ENCODE peak calls at places on chromosomes 1 and 21, in eight cellular contexts. E is adrenal gland, Q is IMR-90, L is sigmoid colon, N is upper lobe of left lung, U is ovary, F is uterus, J is GM12892. S is an unnamed sample.

GRCh38 chr1:72282690-72283203 is 408 bp upstream of the NEGR1 start:
- DNase-seq in F (peak; percentile 83), E (peak; percentile 73), J (no peak), N (peak; percentile 96), U (peak; percentile 90), Q (peak; percentile 89), L (peak; percentile 96), S (peak; percentile 73)

GRCh38 chr21:42768324-42769121 is 110.8 kb downstream of the WDR4 start:
- DNase-seq in E (no peak), Q (no peak), U (no peak), J (no peak), F (no peak), N (no peak), L (no peak), S (no peak)

GRCh38 chr1:236204656-236205055 is 62.3 kb downstream of the GPR137B start:
- DNase-seq in Q (peak; percentile 30), E (no peak), F (no peak), J (no peak), L (no peak), N (no peak), U (no peak), S (no peak)

GRCh38 chr1:196372896-196373536 is 235.2 kb downstream of the KCNT2 start:
- DNase-seq in U (no peak), N (no peak), Q (peak; percentile 47), L (no peak), F (no peak), E (no peak), J (no peak), S (peak; percentile 55)

GRCh38 chr1:32404956-32405355 is 10.7 kb upstream of the BSDC1 start:
- DNase-seq in L (no peak), Q (peak; percentile 66), E (no peak), J (no peak), F (no peak), N (no peak), U (no peak), S (no peak)

GRCh38 chr1:212691561-212692071 is 8.0 kb downstream of the BATF3 start:
- DNase-seq in J (no peak), N (no peak), F (no peak), U (no peak), E (no peak), L (no peak), Q (no peak), S (no peak)

GRCh38 chr1:117534995-117535467 is 70.8 kb upstream of the TENT5C start:
- DNase-seq in N (no peak), E (peak; percentile 30), L (no peak), U (peak; percentile 41), F (peak; percentile 20), Q (peak; percentile 72), J (peak; percentile 21), S (peak; percentile 79)

GRCh38 chr1:3727042-3727824 is 25.0 kb upstream of the CCDC27 start:
- DNase-seq in J (peak; percentile 70), U (no peak), N (peak; percentile 79), L (no peak), E (no peak), F (no peak), Q (no peak), S (peak; percentile 52)

GRCh38 chr1:40314721-40315238 is 2.3 kb downstream of the COL9A2 start:
- DNase-seq in U (no peak), F (no peak), E (no peak), N (peak; percentile 44), J (no peak), Q (no peak), L (no peak), S (no peak)

GRCh38 chr1:15323351-15323988 is 76.4 kb downstream of the FHAD1 start:
- DNase-seq in U (peak; percentile 87), L (peak; percentile 90), Q (peak; percentile 80), N (no peak), E (peak; percentile 90), J (peak; percentile 59), F (peak; percentile 82), S (peak; percentile 82)

DNA sequence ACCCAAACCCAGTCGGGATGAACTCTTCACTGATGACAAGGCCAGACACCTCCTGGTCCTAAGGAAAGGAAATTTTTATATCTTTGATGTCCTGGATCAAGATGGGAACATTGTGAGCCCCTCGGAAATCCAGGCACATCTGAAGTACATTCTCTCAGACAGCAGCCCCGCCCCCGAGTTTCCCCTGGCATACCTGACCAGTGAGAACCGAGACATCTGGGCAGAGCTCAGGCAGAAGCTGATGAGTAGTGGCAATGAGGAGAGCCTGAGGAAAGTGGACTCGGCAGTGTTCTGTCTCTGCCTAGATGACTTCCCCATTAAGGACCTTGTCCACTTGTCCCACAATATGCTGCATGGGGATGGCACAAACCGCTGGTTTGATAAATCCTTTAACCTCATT is 10.1 kb downstream of the CZIB start:
- DNase-seq in E (no peak), F (no peak), Q (no peak), L (no peak), U (no peak), N (no peak), J (no peak), S (no peak)
- TF ChIP-seq POLR2A in E (no peak), F (no peak), Q (no peak), L (no peak), U (no peak), N (no peak), J (no peak), S (no peak)

DNA sequence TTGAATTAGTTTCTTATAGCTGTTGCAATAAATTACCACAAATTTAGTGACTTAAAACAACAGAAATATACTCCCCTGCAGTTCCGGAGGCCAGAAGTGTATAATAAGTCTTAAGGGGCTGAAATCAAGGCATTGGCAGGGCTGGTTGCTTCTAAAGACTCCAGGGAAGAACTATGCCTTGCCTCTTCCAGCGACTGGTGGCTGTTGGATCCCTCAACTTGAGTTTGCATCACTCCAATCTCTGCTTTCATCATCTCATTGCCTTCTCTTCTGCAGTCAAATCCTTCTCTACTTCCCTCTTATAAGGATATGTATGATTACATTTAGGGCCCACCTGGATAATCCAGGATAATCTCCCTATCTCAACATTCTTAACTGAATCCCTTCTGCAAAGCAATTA is 19.1 kb upstream of the MED18 start:
- DNase-seq in F (no peak), U (no peak), Q (no peak), J (no peak), N (no peak), E (no peak), L (no peak), S (no peak)
- TF ChIP-seq POLR2A in F (no peak), U (no peak), Q (no peak), J (no peak), N (no peak), E (no peak), L (no peak), S (no peak)

DNA sequence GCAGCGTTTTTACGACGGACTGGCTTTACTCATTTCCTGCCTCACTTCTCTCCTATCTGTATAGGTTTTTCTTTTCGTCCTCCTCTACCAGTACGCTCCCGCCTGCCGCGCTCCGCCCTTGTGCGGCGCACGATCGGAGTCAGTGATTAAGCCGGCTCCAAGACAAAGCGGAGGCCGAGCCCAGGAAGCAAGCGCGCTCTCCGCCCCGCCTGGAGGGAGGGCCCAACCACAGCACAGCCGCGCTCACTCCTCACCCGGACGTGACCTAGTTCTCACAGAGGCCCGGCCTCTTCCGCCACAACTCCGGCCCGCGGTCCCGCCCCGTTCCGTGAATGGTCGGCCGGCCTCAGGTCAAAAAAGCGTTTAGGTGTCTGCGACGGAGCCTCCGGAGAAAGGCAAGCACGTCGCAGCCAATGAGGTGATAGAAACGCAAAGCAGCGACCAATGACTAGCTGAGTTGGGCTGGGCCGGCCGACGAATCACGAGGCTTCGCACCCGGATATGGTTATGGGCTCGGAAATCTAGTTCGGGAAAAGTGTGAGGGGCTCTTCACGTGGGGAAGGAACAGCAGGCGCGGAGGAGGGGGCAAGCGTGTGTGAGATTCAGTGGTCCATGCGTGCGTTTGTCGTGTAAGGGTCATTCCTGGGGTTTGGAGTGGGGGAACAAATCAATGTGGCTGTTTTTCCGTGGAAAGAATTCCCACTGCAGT is at the start of gene METTL13:
- DNase-seq in U (peak; percentile 98), L (peak; percentile 99), N (peak; percentile 98), E (peak; percentile 99), Q (peak; percentile 99), F (peak; percentile 98), J (peak; percentile 90), S (peak; percentile 100)
- TF ChIP-seq POLR2A in U (peak; percentile 82), L (peak; percentile 94), N (peak; percentile 93), E (peak; percentile 95), Q (peak; percentile 87), F (peak; percentile 99), J (peak; percentile 87), S (peak; percentile 87)

DNA sequence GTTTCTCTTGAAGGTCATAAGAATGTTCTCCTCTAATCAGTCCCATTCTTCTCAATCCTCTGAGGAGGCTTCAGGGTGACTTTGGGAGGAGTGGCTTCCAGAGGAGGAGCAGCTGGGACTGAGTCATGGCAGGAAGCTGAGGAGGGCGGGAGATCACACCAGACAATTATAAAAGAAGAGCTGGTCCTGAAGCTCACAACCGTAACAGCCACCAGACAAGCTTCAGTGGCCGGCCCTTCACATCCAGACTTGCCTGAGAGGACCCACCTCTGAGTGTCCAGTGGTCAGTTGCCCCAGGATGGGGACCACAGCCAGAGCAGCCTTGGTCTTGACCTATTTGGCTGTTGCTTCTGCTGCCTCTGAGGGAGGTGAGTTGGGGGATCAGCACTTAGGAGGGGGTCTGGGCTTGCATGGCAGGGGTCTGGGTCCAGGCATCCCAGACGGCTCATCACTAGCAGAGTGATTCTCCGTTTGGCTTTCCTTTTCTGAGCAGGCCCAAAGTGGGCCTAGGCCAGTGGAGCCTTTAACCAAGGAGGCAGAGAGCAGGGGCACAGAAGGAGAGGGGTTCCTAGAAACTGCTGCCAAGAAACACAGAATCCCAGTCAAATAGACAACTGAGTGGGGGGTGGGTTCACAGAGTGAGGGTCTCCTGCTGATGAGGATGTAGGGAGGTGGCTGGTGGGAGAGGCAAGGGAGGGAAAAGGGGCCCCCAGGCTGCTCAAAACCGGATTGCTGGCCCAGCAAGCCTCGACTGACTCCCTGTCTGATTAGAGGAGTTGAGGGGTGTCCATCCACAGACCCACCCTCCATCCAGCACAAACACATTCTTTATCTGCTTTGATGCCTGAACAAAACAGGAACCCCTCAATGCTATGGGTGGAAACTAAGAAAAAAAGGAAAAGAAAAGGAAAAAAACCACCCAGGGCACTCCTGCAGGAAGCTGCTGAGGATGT is at the start of gene ECM1:
- DNase-seq in N (no peak), F (peak; percentile 68), U (peak; percentile 40), L (peak; percentile 87), Q (peak; percentile 84), J (no peak), E (peak; percentile 72), S (no peak)
- TF ChIP-seq POLR2A in N (peak; percentile 24), F (peak; percentile 23), U (no peak), L (no peak), Q (peak; percentile 68), J (no peak), E (no peak), S (peak; percentile 12)